ENCODE peak calls at places on chromosomes 12 and 14, in eight cellular contexts. Y is right atrium auricular region; D is esophagus squamous epithelium; W is keratinocyte; N is CD8-positive, alpha-beta memory T cell; V is effector memory CD4-positive, alpha-beta T cell; O is fibroblast of lung; I is CD8-positive, alpha-beta T cell. J is an unnamed sample.

GRCh38 chr14:49892301-49892635 is 614 bp upstream of the ARF6 start:
- DNase-seq in O (peak; percentile 92), I (peak; percentile 21), V (peak; percentile 32), D (no peak), Y (peak; percentile 81), W (no peak), N (no peak), J (no peak)

GRCh38 chr12:93762059-93762719 is 85.0 kb downstream of the CRADD start:
- DNase-seq in O (peak; percentile 71), N (no peak), Y (no peak), I (no peak), V (no peak), W (no peak), D (no peak), J (no peak)

GRCh38 chr14:64266206-64266605 is 28.0 kb downstream of the ESR2 start:
- DNase-seq in Y (no peak), O (peak; percentile 69), I (no peak), N (no peak), D (no peak), V (no peak), W (no peak), J (no peak)

GRCh38 chr14:76769636-76770292 is 8.5 kb downstream of the VASH1 start:
- DNase-seq in W (no peak), I (no peak), O (no peak), V (no peak), Y (peak; percentile 57), N (no peak), D (no peak), J (no peak)

GRCh38 chr14:103374121-103374520 is 11.1 kb upstream of the MARK3 start:
- DNase-seq in D (no peak), N (no peak), Y (no peak), W (no peak), O (no peak), V (no peak), I (no peak), J (no peak)

GRCh38 chr14:24840204-24840893 is 206.4 kb upstream of the GZMB start:
- DNase-seq in W (no peak), N (no peak), V (no peak), Y (no peak), D (no peak), O (no peak), I (no peak), J (no peak)

GRCh38 chr14:73789996-73790581 is 61.5 kb upstream of the PTGR2 start:
- DNase-seq in V (no peak), D (no peak), Y (peak; percentile 89), W (no peak), N (no peak), I (no peak), O (peak; percentile 98), J (peak; percentile 50)

GRCh38 chr12:81296556-81297305 is 218.9 kb downstream of the ACSS3 start:
- DNase-seq in V (no peak), I (no peak), D (no peak), Y (no peak), W (no peak), N (no peak), O (peak; percentile 30), J (no peak)

GRCh38 chr12:9897524-9897923 is 16.2 kb downstream of the KLRF2 start:
- DNase-seq in Y (no peak), I (no peak), N (no peak), D (no peak), O (no peak), V (no peak), W (peak; percentile 41), J (no peak)

GRCh38 chr12:106506691-106507090 is 76.1 kb upstream of the RFX4 start:
- DNase-seq in O (no peak), W (no peak), D (no peak), Y (no peak), V (no peak), I (no peak), N (no peak), J (no peak)

GRCh38 chr14:50198503-50198902 is 32.9 kb downstream of the SOS2 start:
- DNase-seq in V (no peak), I (no peak), Y (no peak), N (no peak), O (no peak), D (no peak), W (no peak), J (no peak)

GRCh38 chr12:120497524-120498150 is 1.7 kb downstream of the DYNLL1 start:
- DNase-seq in O (peak; percentile 20), Y (no peak), D (no peak), W (no peak), N (no peak), V (no peak), I (no peak), J (no peak)

GRCh38 chr12:120496353-120497340 is 734 bp downstream of the DYNLL1 start:
- DNase-seq in W (no peak), Y (peak; percentile 76), D (no peak), N (peak; percentile 57), V (peak; percentile 42), I (peak; percentile 34), O (peak; percentile 57), J (peak; percentile 62)

GRCh38 chr12:120495189-120495722 is 657 bp upstream of the DYNLL1 start:
- DNase-seq in W (no peak), O (no peak), D (no peak), Y (no peak), V (no peak), N (no peak), I (no peak), J (peak; percentile 8)

GRCh38 chr12:120498870-120499515 is 3.1 kb downstream of the DYNLL1 start:
- DNase-seq in N (no peak), O (no peak), W (no peak), D (no peak), V (no peak), Y (no peak), I (no peak), J (no peak)

DNA sequence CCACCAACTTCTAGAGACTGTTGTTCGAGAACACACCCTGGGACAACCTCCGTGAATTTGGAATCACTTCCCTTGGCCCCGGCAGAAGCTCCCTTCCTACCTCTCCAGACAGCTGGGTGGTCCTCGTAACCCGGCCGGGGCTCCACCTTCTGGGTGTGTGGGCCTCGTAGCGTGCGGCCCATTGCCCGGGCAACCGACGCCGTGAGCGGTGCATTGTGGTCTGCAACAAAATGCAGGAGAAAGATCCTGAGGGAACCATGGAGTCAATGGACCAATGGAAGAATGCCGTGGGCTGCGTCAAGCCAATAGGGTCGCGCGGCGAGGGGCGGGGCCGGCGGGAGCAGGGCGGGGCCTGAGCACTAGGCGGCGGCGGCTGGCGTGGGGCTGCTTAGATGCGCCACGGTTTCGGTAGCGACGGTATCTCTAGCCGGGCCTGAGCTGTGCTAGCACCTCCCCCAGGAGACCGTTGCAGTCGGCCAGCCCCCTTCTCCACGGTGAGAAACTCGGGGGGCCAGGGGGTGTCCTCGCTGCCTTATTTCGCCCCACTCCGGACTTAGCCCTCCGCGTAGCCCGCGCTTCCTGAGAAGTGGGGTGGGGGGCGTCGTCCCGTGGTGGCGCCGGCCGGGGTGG is at the start of gene DYNLL1:
- DNase-seq in N (peak; percentile 97), W (peak; percentile 84), V (peak; percentile 95), O (peak; percentile 95), D (peak; percentile 71), I (peak; percentile 97), Y (peak; percentile 96), J (peak; percentile 94)
- H3K4me1 ChIP-seq in N (peaks cover 17% of the 10 kb centered on the region), W (peaks cover 12% of the 10 kb centered on the region), V (peaks cover 16% of the 10 kb centered on the region), O (peaks cover 6% of the 10 kb centered on the region), D (peaks cover 36% of the 10 kb centered on the region), I (peaks cover 17% of the 10 kb centered on the region), Y (peaks cover 26% of the 10 kb centered on the region), J (peaks cover 16% of the 10 kb centered on the region)

DNA sequence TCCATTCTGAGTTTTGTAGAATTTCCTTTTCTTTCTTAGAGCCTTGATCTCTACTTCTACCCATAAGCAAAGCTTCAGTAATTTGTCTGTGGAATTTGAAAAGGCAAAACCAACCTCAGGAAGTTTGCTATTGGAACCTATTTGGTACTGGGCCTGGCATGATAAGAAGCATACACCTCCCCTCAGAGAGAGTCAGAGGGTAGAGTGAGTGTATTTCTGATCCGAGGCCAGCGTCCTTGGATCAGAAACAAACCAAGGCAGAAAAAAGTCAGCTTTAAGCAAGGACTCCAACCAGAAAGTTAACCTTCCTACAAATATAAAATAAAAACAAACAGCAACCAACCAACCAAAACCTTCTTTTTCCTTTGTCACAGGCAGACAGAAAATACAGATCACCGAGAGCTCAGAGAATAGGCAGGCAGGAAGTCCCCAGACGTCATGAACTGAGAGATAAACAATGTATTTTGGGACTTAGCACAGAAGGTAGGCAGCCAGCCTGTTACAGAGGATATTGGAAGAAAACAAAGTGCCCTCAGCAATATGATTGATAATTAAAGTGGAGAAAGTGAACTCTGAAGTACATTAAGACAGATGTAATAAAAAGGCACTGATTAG is 141.5 kb downstream of the NEDD1 start:
- DNase-seq in I (no peak), N (no peak), V (no peak), Y (no peak), O (no peak), D (no peak), W (no peak), J (no peak)
- H3K27ac ChIP-seq in I (no peak overlapping the region), N (no peak overlapping the region), V (no peak overlapping the region), Y (no peak overlapping the region), O (no peak overlapping the region), D (no peak overlapping the region), W (no peak overlapping the region), J (no peak overlapping the region)

GRCh38 chr12:105225505-105225904 is 10.5 kb downstream of the APPL2 start:
- DNase-seq in Y (no peak), W (no peak), N (no peak), I (no peak), D (no peak), O (no peak), V (no peak), J (no peak)
- H3K4me1 ChIP-seq in Y (peaks cover 71% of the 10 kb centered on the region), W (peaks cover 5% of the 10 kb centered on the region), N (peaks cover 7% of the 10 kb centered on the region), I (peaks cover 7% of the 10 kb centered on the region), D (peaks cover 97% of the 10 kb centered on the region), O (peaks cover 21% of the 10 kb centered on the region), V (no peaks in the 10 kb centered on the region), J (peaks cover 62% of the 10 kb centered on the region)

GRCh38 chr12:27343255-27344000 is 10.8 kb downstream of the BMAL2 start:
- DNase-seq in V (no peak), I (no peak), D (no peak), W (peak; percentile 69), N (no peak), Y (no peak), O (peak; percentile 86), J (peak; percentile 60)

GRCh38 chr12:27345376-27345775 is 12.7 kb downstream of the BMAL2 start:
- DNase-seq in Y (no peak), V (no peak), I (no peak), D (no peak), W (no peak), O (no peak), N (no peak), J (no peak)

GRCh38 chr12:27344246-27344645 is 11.6 kb downstream of the BMAL2 start:
- DNase-seq in N (no peak), I (no peak), O (no peak), D (no peak), W (no peak), V (no peak), Y (no peak), J (no peak)

GRCh38 chr12:27342551-27342950 is 9.9 kb downstream of the BMAL2 start:
- DNase-seq in V (no peak), I (no peak), Y (no peak), W (no peak), N (no peak), O (no peak), D (no peak), J (no peak)

DNA sequence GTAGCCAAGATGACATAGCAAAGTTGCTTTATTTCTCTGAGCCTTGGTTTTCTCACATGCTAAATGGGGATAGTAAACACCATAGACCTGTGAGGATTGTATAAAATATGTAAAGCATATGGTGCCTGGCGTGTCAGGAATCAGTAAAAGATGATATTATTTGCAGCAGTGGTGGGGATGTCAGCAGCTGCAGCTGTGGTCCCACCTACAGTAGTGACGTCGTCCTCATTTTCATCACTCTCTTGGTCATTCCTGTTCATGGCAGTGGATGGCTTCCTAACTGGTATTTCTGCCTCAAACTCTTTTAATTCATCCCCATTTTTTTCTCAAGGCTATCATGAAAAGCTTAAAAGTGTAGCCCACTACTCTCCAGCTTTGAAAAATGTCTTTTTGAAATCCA is 12.1 kb downstream of the BMAL2 start:
- DNase-seq in I (no peak), Y (no peak), W (no peak), V (no peak), N (no peak), D (no peak), O (no peak), J (no peak)
- H3K27ac ChIP-seq in I (no peak overlapping the region), Y (no peak overlapping the region), W (peak overlapping the region; percentile 97), V (no peak overlapping the region), N (no peak overlapping the region), D (peak overlapping the region; percentile 83), O (peak overlapping the region; percentile 80), J (peak overlapping the region; percentile 93)

J was measured in SJSA1.